ENCODE peak calls at places on chromosomes 1 and 21, in five cellular contexts. C, Z, E, Y and A are unnamed samples.

GRCh38 chr1:204267191-204267601 is 53.4 kb upstream of the GOLT1A start:
- DNase-seq in E (no peak), Z (no peak), Y (no peak), C (no peak), A (no peak)

GRCh38 chr1:189654906-189655305 is 822.8 kb downstream of the BRINP3 start:
- DNase-seq in E (no peak), C (no peak), Z (no peak), Y (peak; percentile 68), A (no peak)

GRCh38 chr1:4745560-4745959 is 91.2 kb downstream of the AJAP1 start:
- DNase-seq in C (no peak), Y (no peak), Z (no peak), E (peak; percentile 42), A (no peak)

GRCh38 chr1:54887665-54888071 is 673 bp upstream of the DHCR24 start:
- DNase-seq in C (peak; percentile 49), E (no peak), Z (no peak), Y (peak; percentile 49), A (no peak)

GRCh38 chr21:35375115-35375514 is 326.0 kb upstream of the RUNX1 start:
- DNase-seq in Y (peak; percentile 69), Z (no peak), C (peak; percentile 97), E (no peak), A (no peak)

GRCh38 chr21:15732290-15732995 is 2.7 kb downstream of the USP25 start:
- DNase-seq in Z (no peak), E (no peak), Y (peak; percentile 55), C (peak; percentile 30), A (no peak)

GRCh38 chr1:81549588-81550127 is 251.1 kb upstream of the ADGRL2 start:
- DNase-seq in Y (peak; percentile 68), Z (no peak), E (no peak), C (peak; percentile 50), A (no peak)

GRCh38 chr1:235742914-235743599 is 93.5 kb upstream of the GNG4 start:
- DNase-seq in C (no peak), Z (no peak), Y (no peak), E (no peak), A (no peak)

GRCh38 chr1:58500036-58500435 is 46.5 kb downstream of the OMA1 start:
- DNase-seq in Z (no peak), E (no peak), C (no peak), Y (no peak), A (no peak)

GRCh38 chr1:200540281-200540680 is 80.3 kb downstream of the KIF14 start:
- DNase-seq in Z (no peak), E (no peak), Y (no peak), C (no peak), A (no peak)

GRCh38 chr1:200530551-200531261 is 89.8 kb downstream of the KIF14 start:
- DNase-seq in Z (no peak), E (no peak), C (no peak), Y (no peak), A (no peak)

GRCh38 chr1:200535605-200536004 is 84.9 kb downstream of the KIF14 start:
- DNase-seq in Y (peak; percentile 25), Z (no peak), C (no peak), E (no peak), A (no peak)
- TF ChIP-seq CTCF in Y (no peak), Z (peak; percentile 29), C (peak; percentile 5), E (no peak), A (no peak)

GRCh38 chr1:86753700-86754099 is 49.3 kb downstream of the SH3GLB1 start:
- DNase-seq in C (no peak), Y (no peak), Z (no peak), E (no peak), A (no peak)

GRCh38 chr1:86748622-86749373 is 44.4 kb downstream of the SH3GLB1 start:
- DNase-seq in E (no peak), C (no peak), Z (no peak), Y (peak; percentile 17), A (no peak)

GRCh38 chr1:86747304-86747703 is 42.9 kb downstream of the SH3GLB1 start:
- DNase-seq in Z (no peak), Y (no peak), E (no peak), C (no peak), A (no peak)

GRCh38 chr1:86750530-86750929 is 46.2 kb downstream of the SH3GLB1 start:
- DNase-seq in Z (no peak), C (no peak), E (no peak), Y (no peak), A (no peak)

DNA sequence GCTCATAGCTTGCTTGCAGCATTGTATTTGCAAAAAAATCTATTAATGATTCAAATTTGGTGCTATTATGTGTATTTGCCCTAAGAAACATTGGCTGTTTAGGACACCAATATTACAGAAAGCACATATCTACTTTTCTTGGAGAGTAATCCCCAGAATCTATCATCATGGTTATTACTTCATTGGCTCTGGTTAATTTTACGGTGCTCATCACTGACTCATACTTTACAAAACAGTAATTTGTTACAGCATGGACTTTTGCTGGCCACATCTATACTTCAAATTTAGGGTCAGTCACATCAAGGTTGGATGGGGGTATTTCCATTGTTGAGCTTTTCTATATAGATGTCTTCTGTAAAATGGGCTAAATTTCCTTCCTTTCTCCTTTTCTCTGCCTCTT is 45.7 kb downstream of the SH3GLB1 start:
- DNase-seq in Y (peak; percentile 17), Z (no peak), C (no peak), E (no peak), A (no peak)
- TF ChIP-seq CTCF in Y (no peak), Z (no peak), C (no peak), E (no peak), A (no peak)

DNA sequence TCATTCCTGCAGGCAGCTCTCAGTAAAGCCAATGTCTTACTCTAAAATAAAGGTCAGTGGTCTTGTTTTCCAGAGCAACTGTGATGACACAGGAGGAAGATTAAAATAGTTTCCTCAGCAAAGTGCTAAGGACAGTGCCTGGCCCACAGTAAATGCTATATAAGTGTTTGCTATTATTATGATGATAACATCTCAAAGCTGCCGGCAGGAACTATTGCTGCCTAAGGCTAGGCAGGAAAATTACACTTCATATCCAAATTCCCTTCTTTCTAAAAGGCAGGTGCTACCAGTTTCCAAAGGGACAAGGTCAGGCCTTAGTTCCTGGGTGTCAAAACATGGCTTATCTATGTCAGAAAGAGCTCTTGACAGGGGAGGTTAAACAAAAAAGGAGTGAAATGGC is 401.3 kb downstream of the HHAT start:
- DNase-seq in Z (no peak), Y (no peak), C (no peak), E (no peak), A (no peak)
- TF ChIP-seq CTCF in Z (no peak), Y (no peak), C (no peak), E (no peak), A (no peak)

DNA sequence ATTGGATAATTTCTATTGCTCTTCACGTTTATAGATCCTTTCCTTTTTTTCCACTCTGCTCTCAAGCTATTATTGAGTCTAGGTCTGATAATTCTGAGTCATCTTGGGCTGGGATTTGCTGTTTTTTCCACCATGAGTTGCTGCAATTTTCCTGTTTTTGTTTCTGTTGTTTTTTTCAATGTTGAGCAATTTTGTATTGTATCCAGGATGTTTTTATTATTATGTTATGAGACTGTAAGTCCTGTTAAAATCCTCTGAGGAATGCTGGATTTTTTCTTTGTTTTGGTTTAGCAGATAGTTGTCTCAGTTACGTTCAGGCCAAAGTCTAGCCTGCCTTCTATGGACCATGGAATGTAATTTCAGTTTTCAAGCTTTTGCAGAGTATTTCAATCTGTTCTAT is 13.0 kb upstream of the SLC35A3 start:
- DNase-seq in Y (peak; percentile 65), E (no peak), C (peak; percentile 88), Z (no peak), A (no peak)
- TF ChIP-seq CTCF in Y (peak; percentile 17), E (no peak), C (peak; percentile 49), Z (no peak), A (no peak)

GRCh38 chr1:3453891-3454810 is at the start of gene ARHGEF16:
- DNase-seq in Z (peak; percentile 70), Y (peak; percentile 39), C (no peak), E (peak; percentile 93), A (no peak)
- TF ChIP-seq CTCF in Z (peak; percentile 70), Y (peak; percentile 32), C (peak; percentile 6), E (peak; percentile 35), A (no peak)